ENCODE peak calls at places on chromosome 3, in five cellular contexts. S is H1, L is GM12878, W is ovary, Y is transverse colon. D is an unnamed sample.

GRCh38 chr3:154334973-154335420 is 10.7 kb upstream of the DHX36 start:
- DNase-seq in L (no peak), Y (no peak), W (no peak), S (no peak), D (no peak)

GRCh38 chr3:106678657-106679390 is 698.4 kb upstream of the CCDC54 start:
- DNase-seq in L (no peak), Y (no peak), W (no peak), S (no peak), D (no peak)

GRCh38 chr3:73255609-73256029 is 194.2 kb downstream of the EBLN2 start:
- DNase-seq in Y (peak), L (no peak), W (peak), S (no peak), D (no peak)

GRCh38 chr3:60017631-60018030 is 967.8 kb upstream of the CFAP20DC start:
- DNase-seq in Y (no peak), S (no peak), L (peak), W (no peak), D (no peak)

GRCh38 chr3:126394179-126394976 is at the start of gene CFAP100:
- DNase-seq in S (peak), L (no peak), Y (peak), W (peak), D (peak)

GRCh38 chr3:122932251-122932967 is 95.2 kb downstream of the SEMA5B start:
- DNase-seq in S (no peak), W (no peak), L (no peak), Y (no peak), D (no peak)

GRCh38 chr3:189584609-189585008 is 46.6 kb upstream of the TP63 start:
- DNase-seq in Y (no peak), S (no peak), W (no peak), L (no peak), D (no peak)

GRCh38 chr3:29171583-29171990 is 109.3 kb upstream of the RBMS3 start:
- DNase-seq in Y (no peak), L (no peak), W (no peak), S (no peak), D (no peak)

GRCh38 chr3:187122261-187122660 is 17.0 kb downstream of the RPL39L start:
- DNase-seq in Y (no peak), S (no peak), L (no peak), W (no peak), D (no peak)

GRCh38 chr3:167032267-167032876 is 347.7 kb downstream of the ZBBX start:
- DNase-seq in L (no peak), Y (no peak), S (no peak), W (no peak), D (no peak)

GRCh38 chr3:39879581-39879980 is 70.2 kb downstream of the MYRIP start:
- DNase-seq in W (no peak), L (no peak), Y (no peak), S (no peak), D (no peak)

GRCh38 chr3:90092994-90093393 is 985.6 kb downstream of the EPHA3 start:
- DNase-seq in Y (no peak), L (no peak), S (no peak), W (no peak), D (no peak)

GRCh38 chr3:188948658-188949400 is 222.9 kb upstream of the TPRG1 start:
- DNase-seq in W (peak), S (no peak), L (no peak), Y (peak), D (no peak)

GRCh38 chr3:111747490-111747889 is 111.6 kb upstream of the PHLDB2 start:
- DNase-seq in S (no peak), W (no peak), Y (no peak), L (no peak), D (no peak)

GRCh38 chr3:99474776-99475175 is 163.6 kb upstream of the COL8A1 start:
- DNase-seq in W (no peak), L (no peak), S (no peak), Y (no peak), D (no peak)

GRCh38 chr3:177141471-177141870 is 55.8 kb downstream of the TBL1XR1 start:
- DNase-seq in Y (no peak), L (no peak), W (no peak), S (no peak), D (no peak)

GRCh38 chr3:29577250-29577649 is 296.4 kb downstream of the RBMS3 start:
- DNase-seq in W (no peak), L (no peak), Y (no peak), S (no peak), D (no peak)

GRCh38 chr3:141052570-141053069 is 1.5 kb downstream of the SPSB4 start:
- DNase-seq in Y (no peak), S (no peak), W (no peak), L (no peak), D (peak)

GRCh38 chr3:42557849-42558248 is 23.9 kb downstream of the SEC22C start:
- DNase-seq in Y (no peak), L (no peak), S (no peak), W (no peak), D (no peak)

GRCh38 chr3:32176989-32177701 is 61.3 kb upstream of the CMTM8 start:
- DNase-seq in L (peak), S (peak), Y (peak), W (no peak), D (no peak)

DNA sequence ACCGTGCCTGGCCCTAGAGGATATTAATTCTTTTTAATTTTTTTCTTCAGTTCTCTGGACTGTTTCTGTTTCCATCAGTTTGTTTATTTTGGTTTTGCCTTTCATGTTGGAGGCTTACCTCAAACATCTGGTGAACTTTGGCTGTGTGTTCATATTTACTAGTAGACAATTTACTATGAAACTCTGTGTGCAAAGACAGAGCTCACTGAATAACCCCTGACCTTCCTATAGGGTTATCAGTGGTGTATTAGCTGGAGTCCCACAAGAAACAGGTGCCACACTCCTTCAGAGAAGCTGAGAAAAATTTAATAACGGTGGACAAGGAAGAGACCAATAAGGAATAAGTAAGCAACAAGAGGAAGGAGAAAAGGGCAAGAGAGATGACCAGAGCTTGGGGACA is 28.8 kb upstream of the TRA2B start:
- DNase-seq in L (no peak), Y (no peak), W (no peak), S (no peak), D (no peak)
- TF ChIP-seq EP300 in L (no peak), Y (no peak), W (no peak), S (no peak), D (no peak)

GRCh38 chr3:47996440-47996839 is 19.8 kb downstream of the MAP4 start:
- DNase-seq in Y (no peak), W (no peak), L (no peak), S (no peak), D (no peak)

GRCh38 chr3:48004694-48005093 is 11.5 kb downstream of the MAP4 start:
- DNase-seq in L (no peak), Y (no peak), S (no peak), W (no peak), D (no peak)

GRCh38 chr3:48001991-48002390 is 14.2 kb downstream of the MAP4 start:
- DNase-seq in L (no peak), S (no peak), Y (no peak), W (no peak), D (no peak)

GRCh38 chr3:48002787-48003186 is 13.4 kb downstream of the MAP4 start:
- DNase-seq in L (no peak), S (no peak), W (no peak), Y (no peak), D (no peak)

DNA sequence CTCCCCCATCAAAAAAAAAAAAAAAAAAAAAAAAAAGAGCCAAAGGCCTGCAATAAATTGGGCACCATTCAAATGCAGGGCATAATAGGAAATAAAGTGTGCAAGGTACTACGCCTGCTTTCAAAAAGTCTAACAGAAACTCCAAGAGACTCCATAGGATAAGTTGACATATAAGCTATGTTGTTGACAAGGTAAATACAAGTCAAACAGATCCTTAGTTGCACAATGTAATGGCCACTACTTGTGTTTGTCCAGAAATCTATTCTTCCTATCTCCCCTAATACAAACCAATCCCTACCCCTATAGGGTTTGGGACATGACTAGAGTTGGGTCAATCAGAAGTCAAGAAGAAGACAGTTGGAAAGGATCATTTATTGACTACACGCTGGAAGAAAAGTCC is 16.0 kb downstream of the MAP4 start:
- DNase-seq in S (no peak), Y (no peak), W (no peak), L (no peak), D (no peak)
- TF ChIP-seq EP300 in S (no peak), Y (no peak), W (no peak), L (no peak), D (no peak)

GRCh38 chr3:64612082-64612860 is 75.5 kb downstream of the ADAMTS9 start:
- DNase-seq in L (no peak), W (no peak), Y (peak), S (no peak), D (no peak)
- TF ChIP-seq EP300 in L (no peak), W (peak), Y (peak), S (no peak), D (peak)

DNA sequence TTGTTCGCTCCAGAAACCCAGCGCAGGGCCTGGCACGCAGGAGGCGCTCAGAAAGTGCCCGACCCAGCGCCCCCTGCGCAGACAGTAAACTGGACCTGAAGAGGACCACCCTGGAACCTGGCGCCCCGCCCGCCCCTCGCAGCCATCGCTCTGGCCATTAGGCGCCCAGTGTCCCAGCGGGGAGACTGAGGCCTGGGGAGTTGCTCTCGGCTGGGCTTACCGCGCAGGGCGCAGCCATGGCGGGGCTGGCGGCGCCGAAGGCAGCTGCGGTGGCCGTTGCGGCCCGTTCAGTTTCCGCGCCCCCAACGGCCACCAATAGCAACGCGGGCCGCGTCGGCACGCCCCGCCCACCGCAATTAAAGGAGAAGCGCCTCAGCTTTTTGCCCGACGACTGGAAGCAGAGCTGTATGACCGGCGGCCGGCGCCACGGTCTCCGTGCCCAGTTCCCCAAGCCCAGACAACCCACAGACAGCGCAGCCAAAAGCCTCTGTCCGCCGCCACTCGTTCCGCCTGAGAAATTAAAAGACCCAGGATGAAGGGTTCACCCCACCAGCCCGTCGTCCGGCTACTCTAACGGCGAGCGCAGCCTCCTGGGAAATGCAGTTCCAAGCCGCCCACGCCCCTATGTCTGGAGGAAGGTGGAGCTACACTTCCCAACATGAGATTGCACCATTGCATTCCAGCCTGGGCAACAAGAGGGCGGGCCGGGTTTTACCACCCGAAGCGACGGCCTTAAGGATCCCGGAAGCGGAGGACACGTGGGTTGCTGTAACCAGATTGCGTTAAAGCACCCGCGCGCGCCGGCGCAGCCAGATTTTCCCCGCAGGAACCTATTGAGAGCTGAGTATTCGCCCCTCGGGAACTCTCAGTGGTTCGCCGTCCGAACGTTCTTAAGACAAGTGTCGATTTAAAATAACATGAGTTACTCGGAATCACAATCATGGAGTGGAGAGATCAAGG is at the start of gene POC1A:
- DNase-seq in S (peak), L (peak), W (peak), Y (peak), D (peak)
- TF ChIP-seq EP300 in S (no peak), L (no peak), W (peak), Y (peak), D (no peak)

D was measured in upper lobe of left lung.